ENCODE peak calls at places on chromosomes 4 and X, in ten cellular contexts. U is stimulated activated CD4-positive, alpha-beta T cell treated with anti-CD3 and anti-CD28 coated beads, TNF-alpha, amount 100 ng/mL, for 4 hours; F is ELR; K is A673; S is T-helper 17 cell; Y is M059J; J is thyroid gland; E is posterior vena cava; V is amygdala; L is choroid plexus epithelial cell. C is an unnamed sample.

GRCh38 chr4:7183780-7184460 is 8.4 kb upstream of the SORCS2 start:
- DNase-seq in U (no peak), F (no peak), K (no peak), S (no peak), Y (no peak), J (no peak), E (no peak), V (no peak), L (no peak), C (no peak)

GRCh38 chr4:3176625-3177229 is 72.2 kb upstream of the MSANTD1 start:
- DNase-seq in U (no peak), F (no peak), K (no peak), S (no peak), Y (no peak), J (no peak), E (no peak), V (no peak), L (no peak), C (no peak)

GRCh38 chrX:52270453-52271116 is 85.9 kb downstream of the MAGED4 start:
- DNase-seq in U (no peak), F (no peak), K (no peak), S (no peak), Y (no peak), J (no peak), E (no peak), V (no peak), L (no peak), C (no peak)

GRCh38 chr4:48341776-48342558 is 638 bp downstream of the SLAIN2 start:
- DNase-seq in U (peak), F (peak), K (peak), S (peak), Y (peak), J (peak), E (peak), V (no peak), L (peak), C (peak)

GRCh38 chr4:20652226-20652836 is 47.9 kb upstream of the PACRGL start:
- DNase-seq in U (no peak), F (no peak), K (peak), S (no peak), Y (peak), J (no peak), E (no peak), V (no peak), L (no peak), C (no peak)

GRCh38 chr4:1171306-1172227 is 816 bp downstream of the SPON2 start:
- DNase-seq in U (peak), F (no peak), K (no peak), S (peak), Y (no peak), J (peak), E (peak), V (no peak), L (peak), C (peak)

GRCh38 chrX:53128097-53128749 is 34.3 kb downstream of the KANTR start:
- DNase-seq in U (no peak), F (peak), K (no peak), S (no peak), Y (peak), J (no peak), E (no peak), V (no peak), L (no peak), C (peak)

GRCh38 chr4:75653845-75654503 is 19.2 kb downstream of the G3BP2 start:
- DNase-seq in U (no peak), F (peak), K (no peak), S (no peak), Y (peak), J (no peak), E (no peak), V (no peak), L (peak), C (no peak)

GRCh38 chr4:153418114-153418513 is 48.0 kb upstream of the TMEM131L start:
- DNase-seq in U (no peak), F (peak), K (no peak), S (no peak), Y (peak), J (no peak), E (no peak), V (no peak), L (peak), C (no peak)

GRCh38 chr4:185797596-185797995 is 14.4 kb downstream of the SORBS2 start:
- DNase-seq in U (no peak), F (no peak), K (no peak), S (no peak), Y (no peak), J (no peak), E (no peak), V (no peak), L (no peak), C (no peak)

GRCh38 chr4:687048-687974 is 1.6 kb downstream of the SLC49A3 start:
- DNase-seq in U (no peak), F (peak), K (no peak), S (no peak), Y (peak), J (peak), E (peak), V (no peak), L (peak), C (peak)

GRCh38 chr4:183905593-183906485 is 732 bp downstream of the STOX2 start:
- DNase-seq in U (no peak), F (no peak), K (peak), S (no peak), Y (peak), J (peak), E (no peak), V (peak), L (peak), C (peak)

GRCh38 chrX:150308532-150309157 is 54.5 kb upstream of the MAMLD1 start:
- DNase-seq in U (no peak), F (peak), K (no peak), S (no peak), Y (peak), J (no peak), E (no peak), V (no peak), L (no peak), C (no peak)

GRCh38 chr4:113243312-113243711 is 193.9 kb downstream of the ANK2 start:
- DNase-seq in U (no peak), F (no peak), K (no peak), S (no peak), Y (no peak), J (no peak), E (no peak), V (no peak), L (no peak), C (no peak)

GRCh38 chr4:59583845-59584568 is 1616.1 kb upstream of the ADGRL3 start:
- DNase-seq in U (no peak), F (no peak), K (no peak), S (no peak), Y (no peak), J (no peak), E (no peak), V (no peak), L (no peak), C (no peak)

GRCh38 chr4:169993531-169993930 is 32.7 kb downstream of the MFAP3L start:
- DNase-seq in U (no peak), F (no peak), K (no peak), S (no peak), Y (no peak), J (no peak), E (no peak), V (peak), L (no peak), C (no peak)

GRCh38 chr4:78721739-78722138 is 54.4 kb upstream of the BMP2K start:
- DNase-seq in U (no peak), F (no peak), K (no peak), S (no peak), Y (no peak), J (no peak), E (no peak), V (no peak), L (no peak), C (no peak)

GRCh38 chr4:18844726-18845125 is 823.2 kb upstream of the LCORL start:
- DNase-seq in U (no peak), F (peak), K (peak), S (no peak), Y (peak), J (no peak), E (no peak), V (no peak), L (peak), C (no peak)

GRCh38 chrX:107450823-107451509 is 1.5 kb downstream of the FRMPD3 start:
- DNase-seq in U (no peak), F (peak), K (peak), S (no peak), Y (no peak), J (peak), E (no peak), V (no peak), L (no peak), C (peak)

GRCh38 chr4:139887962-139888735 is 222.5 kb downstream of the MGST2 start:
- DNase-seq in U (no peak), F (peak), K (no peak), S (no peak), Y (peak), J (peak), E (no peak), V (no peak), L (no peak), C (no peak)

GRCh38 chr4:2428496-2429213 is 9.9 kb downstream of the CFAP99 start:
- DNase-seq in U (no peak), F (no peak), K (no peak), S (no peak), Y (no peak), J (no peak), E (no peak), V (no peak), L (no peak), C (no peak)

GRCh38 chrX:19953145-19953544 is 37.7 kb downstream of the BCLAF3 start:
- DNase-seq in U (no peak), F (no peak), K (no peak), S (no peak), Y (no peak), J (no peak), E (no peak), V (no peak), L (no peak), C (no peak)

GRCh38 chr4:84870398-84871163 is 95.9 kb downstream of the WDFY3 start:
- DNase-seq in U (no peak), F (peak), K (peak), S (no peak), Y (peak), J (no peak), E (no peak), V (no peak), L (peak), C (peak)

GRCh38 chr4:47221721-47222120 is 190.4 kb downstream of the GABRB1 start:
- DNase-seq in U (no peak), F (peak), K (no peak), S (no peak), Y (peak), J (no peak), E (no peak), V (no peak), L (peak), C (no peak)

GRCh38 chrX:129522184-129523059 is 868 bp downstream of the SMARCA1 start:
- DNase-seq in U (no peak), F (peak), K (peak), S (no peak), Y (peak), J (peak), E (no peak), V (peak), L (peak), C (peak)

GRCh38 chr4:181949704-181950312 is 293.4 kb upstream of the TENM3 start:
- DNase-seq in U (no peak), F (no peak), K (no peak), S (no peak), Y (no peak), J (no peak), E (no peak), V (no peak), L (no peak), C (no peak)

C was measured in AG08396.